ENCODE peak calls at places on chromosomes 11 and 22, in ten cellular contexts. K is KBM-7; D is fibroblast of pulmonary artery; N is AG04449; V is activated CD4-positive, alpha-beta T cell treated with anti-CD3 and anti-CD28 coated beads, Interleukin-2, amount 10 ng/mL, durations not matched to agents 7 days and 5 days; U is tibial nerve; M is HEK293T; J is GM12865; L is naive thymus-derived CD4-positive, alpha-beta T cell; G is PC-3. E is an unnamed sample.

GRCh38 chr22:23305321-23305910 is 125.1 kb downstream of the BCR start:
- DNase-seq in G (peak), J (no peak), D (peak), N (no peak), V (no peak), M (no peak), L (no peak), U (no peak), K (no peak), E (no peak)

GRCh38 chr11:120185678-120186407 is 25.0 kb upstream of the OAF start:
- DNase-seq in G (no peak), U (no peak), J (no peak), K (no peak), L (no peak), N (no peak), V (no peak), M (no peak), D (no peak), E (no peak)

GRCh38 chr22:43919106-43919965 is 4.3 kb upstream of the PNPLA3 start:
- DNase-seq in U (no peak), L (no peak), M (no peak), V (no peak), K (no peak), N (no peak), G (peak), D (no peak), J (no peak), E (no peak)

GRCh38 chr11:112453601-112454577 is 193.2 kb upstream of the PLET1 start:
- DNase-seq in J (peak), D (peak), N (no peak), L (peak), U (no peak), V (peak), M (peak), G (peak), K (peak), E (no peak)

GRCh38 chr22:17430298-17430900 is 61.1 kb downstream of the CECR2 start:
- DNase-seq in U (peak), V (no peak), D (peak), N (no peak), J (no peak), M (no peak), L (no peak), G (no peak), K (no peak), E (no peak)

GRCh38 chr11:44773351-44773965 is 46.7 kb downstream of the TSPAN18 start:
- DNase-seq in K (no peak), L (no peak), N (no peak), U (no peak), G (no peak), V (no peak), M (no peak), J (no peak), D (no peak), E (no peak)

GRCh38 chr11:10659339-10660216 is 34.0 kb downstream of the IRAG1 start:
- DNase-seq in L (no peak), M (peak), J (peak), D (peak), V (no peak), G (peak), K (peak), N (peak), U (peak), E (no peak)

GRCh38 chr11:119029340-119030028 is 1.2 kb downstream of the SLC37A4 start:
- DNase-seq in D (no peak), V (peak), G (peak), M (peak), K (peak), L (no peak), J (peak), N (no peak), U (peak), E (no peak)

GRCh38 chr11:102451693-102452460 is 688 bp downstream of the TMEM123 start:
- DNase-seq in U (peak), L (peak), K (peak), J (peak), G (peak), V (peak), M (peak), D (peak), N (no peak), E (no peak)